ENCODE peak calls at places on chromosome 18, in five cellular contexts. One of them, this sample, is unnamed.

GRCh38 chr18:54671291-54671881 is 80.3 kb downstream of the DYNAP start:
- DNase-seq in transverse colon: no peak
- DNase-seq in RWPE1: peak; percentile 5
- DNase-seq in aorta: no peak
- DNase-seq in HCT116: peak; percentile 24
- DNase-seq in this sample: no peak

GRCh38 chr18:76447268-76447890 is 47.7 kb downstream of the ZNF516 start:
- DNase-seq in transverse colon: no peak
- DNase-seq in RWPE1: no peak
- DNase-seq in aorta: no peak
- DNase-seq in HCT116: no peak
- DNase-seq in this sample: no peak

GRCh38 chr18:58611471-58612131 is 17.3 kb downstream of the ALPK2 start:
- DNase-seq in transverse colon: no peak
- DNase-seq in RWPE1: no peak
- DNase-seq in aorta: no peak
- DNase-seq in HCT116: no peak
- DNase-seq in this sample: no peak

GRCh38 chr18:36294031-36294430 is 3.5 kb upstream of the FHOD3 start:
- DNase-seq in transverse colon: no peak
- DNase-seq in RWPE1: no peak
- DNase-seq in aorta: no peak
- DNase-seq in HCT116: no peak
- DNase-seq in this sample: no peak

GRCh38 chr18:58952871-58953270 is 88.2 kb downstream of the ZNF532 start:
- DNase-seq in transverse colon: no peak
- DNase-seq in RWPE1: no peak
- DNase-seq in aorta: no peak
- DNase-seq in HCT116: no peak
- DNase-seq in this sample: no peak

GRCh38 chr18:48613589-48613988 is 74.8 kb downstream of the CTIF start:
- DNase-seq in transverse colon: peak; percentile 25
- DNase-seq in RWPE1: no peak
- DNase-seq in aorta: peak; percentile 76
- DNase-seq in HCT116: no peak
- DNase-seq in this sample: peak; percentile 35

GRCh38 chr18:78430171-78430857 is 549.3 kb upstream of the SALL3 start:
- DNase-seq in transverse colon: no peak
- DNase-seq in RWPE1: no peak
- DNase-seq in aorta: no peak
- DNase-seq in HCT116: no peak
- DNase-seq in this sample: no peak

GRCh38 chr18:47411159-47411558 is 159.7 kb upstream of the SKOR2 start:
- DNase-seq in transverse colon: no peak
- DNase-seq in RWPE1: no peak
- DNase-seq in aorta: no peak
- DNase-seq in HCT116: no peak
- DNase-seq in this sample: no peak

GRCh38 chr18:47566809-47567208 is 315.3 kb upstream of the SKOR2 start:
- DNase-seq in transverse colon: no peak
- DNase-seq in RWPE1: no peak
- DNase-seq in aorta: no peak
- DNase-seq in HCT116: no peak
- DNase-seq in this sample: no peak

GRCh38 chr18:37544196-37544595 is 21.4 kb downstream of the CELF4 start:
- DNase-seq in transverse colon: no peak
- DNase-seq in RWPE1: no peak
- DNase-seq in aorta: no peak
- DNase-seq in HCT116: no peak
- DNase-seq in this sample: no peak

GRCh38 chr18:45690975-45691815 is 32.8 kb upstream of the SLC14A1 start:
- DNase-seq in transverse colon: peak; percentile 79
- DNase-seq in RWPE1: peak; percentile 30
- DNase-seq in aorta: peak; percentile 87
- DNase-seq in HCT116: peak; percentile 62
- DNase-seq in this sample: peak; percentile 85

GRCh38 chr18:56747032-56747658 is 96.0 kb downstream of the WDR7 start:
- DNase-seq in transverse colon: no peak
- DNase-seq in RWPE1: no peak
- DNase-seq in aorta: no peak
- DNase-seq in HCT116: no peak
- DNase-seq in this sample: no peak

GRCh38 chr18:54112356-54112755 is 112.1 kb downstream of the MBD2 start:
- DNase-seq in transverse colon: no peak
- DNase-seq in RWPE1: no peak
- DNase-seq in aorta: no peak
- DNase-seq in HCT116: no peak
- DNase-seq in this sample: no peak

GRCh38 chr18:31497711-31498449 is at the start of gene DSG2:
- DNase-seq in transverse colon: peak; percentile 92
- DNase-seq in RWPE1: peak; percentile 77
- DNase-seq in aorta: no peak
- DNase-seq in HCT116: no peak
- DNase-seq in this sample: no peak

GRCh38 chr18:31499157-31499524 is 1.2 kb downstream of the DSG2 start:
- DNase-seq in transverse colon: no peak
- DNase-seq in RWPE1: no peak
- DNase-seq in aorta: no peak
- DNase-seq in HCT116: no peak
- DNase-seq in this sample: no peak

GRCh38 chr18:31498450-31499156 is 626 bp downstream of the DSG2 start:
- DNase-seq in transverse colon: peak; percentile 52
- DNase-seq in RWPE1: no peak
- DNase-seq in aorta: no peak
- DNase-seq in HCT116: no peak
- DNase-seq in this sample: no peak

GRCh38 chr18:31503011-31503410 is 5.0 kb downstream of the DSG2 start:
- DNase-seq in transverse colon: no peak
- DNase-seq in RWPE1: no peak
- DNase-seq in aorta: no peak
- DNase-seq in HCT116: no peak
- DNase-seq in this sample: no peak

GRCh38 chr18:31500161-31500688 is 2.2 kb downstream of the DSG2 start:
- DNase-seq in transverse colon: peak; percentile 42
- DNase-seq in RWPE1: no peak
- DNase-seq in aorta: no peak
- DNase-seq in HCT116: no peak
- DNase-seq in this sample: no peak
- H3K27ac ChIP-seq in transverse colon: peak overlapping the region; percentile 89
- H3K27ac ChIP-seq in RWPE1: peak overlapping the region; percentile 22
- H3K27ac ChIP-seq in aorta: no peak overlapping the region
- H3K27ac ChIP-seq in HCT116: no peak overlapping the region
- H3K27ac ChIP-seq in this sample: no peak overlapping the region

DNA sequence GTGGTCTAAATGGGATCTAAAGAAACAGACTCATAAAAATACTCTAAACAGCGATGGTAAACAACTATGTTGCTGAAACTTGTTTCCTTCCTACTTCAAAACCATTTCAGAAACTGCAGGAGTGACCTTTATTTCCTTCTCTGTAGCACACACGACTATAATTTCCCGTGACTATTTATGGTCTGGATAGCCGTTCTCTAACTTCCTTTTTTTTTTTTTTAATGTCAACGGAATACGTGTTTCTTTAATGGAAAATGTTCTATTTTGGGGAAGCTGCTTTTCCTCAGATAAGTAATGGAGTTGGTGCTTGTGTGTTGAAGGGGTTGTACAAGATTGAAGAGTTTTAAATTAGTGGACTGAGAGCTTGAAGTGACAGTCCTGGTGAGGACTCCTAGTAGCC is 224.1 kb downstream of the PHLPP1 start:
- DNase-seq in transverse colon: no peak
- DNase-seq in RWPE1: no peak
- DNase-seq in aorta: no peak
- DNase-seq in HCT116: no peak
- DNase-seq in this sample: no peak
- H3K27ac ChIP-seq in transverse colon: peak overlapping the region; percentile 7
- H3K27ac ChIP-seq in RWPE1: no peak overlapping the region
- H3K27ac ChIP-seq in aorta: peak overlapping the region; percentile 61
- H3K27ac ChIP-seq in HCT116: no peak overlapping the region
- H3K27ac ChIP-seq in this sample: no peak overlapping the region

GRCh38 chr18:24465491-24465890 is 5.1 kb downstream of the HRH4 start:
- DNase-seq in transverse colon: no peak
- DNase-seq in RWPE1: no peak
- DNase-seq in aorta: no peak
- DNase-seq in HCT116: no peak
- DNase-seq in this sample: no peak
- H3K27ac ChIP-seq in transverse colon: no peak overlapping the region
- H3K27ac ChIP-seq in RWPE1: no peak overlapping the region
- H3K27ac ChIP-seq in aorta: no peak overlapping the region
- H3K27ac ChIP-seq in HCT116: no peak overlapping the region
- H3K27ac ChIP-seq in this sample: no peak overlapping the region

GRCh38 chr18:26561769-26562168 is 13.4 kb upstream of the KCTD1 start:
- DNase-seq in transverse colon: no peak
- DNase-seq in RWPE1: no peak
- DNase-seq in aorta: no peak
- DNase-seq in HCT116: no peak
- DNase-seq in this sample: no peak

GRCh38 chr18:26553943-26554342 is 5.6 kb upstream of the KCTD1 start:
- DNase-seq in transverse colon: no peak
- DNase-seq in RWPE1: no peak
- DNase-seq in aorta: no peak
- DNase-seq in HCT116: no peak
- DNase-seq in this sample: no peak

GRCh38 chr18:26556573-26556972 is 8.2 kb upstream of the KCTD1 start:
- DNase-seq in transverse colon: no peak
- DNase-seq in RWPE1: no peak
- DNase-seq in aorta: no peak
- DNase-seq in HCT116: no peak
- DNase-seq in this sample: no peak

GRCh38 chr18:26551217-26551708 is 2.9 kb upstream of the KCTD1 start:
- DNase-seq in transverse colon: no peak
- DNase-seq in RWPE1: no peak
- DNase-seq in aorta: no peak
- DNase-seq in HCT116: no peak
- DNase-seq in this sample: no peak

GRCh38 chr18:26555804-26556553 is 7.6 kb upstream of the KCTD1 start:
- DNase-seq in transverse colon: no peak
- DNase-seq in RWPE1: no peak
- DNase-seq in aorta: no peak
- DNase-seq in HCT116: no peak
- DNase-seq in this sample: no peak
- H3K27ac ChIP-seq in transverse colon: no peak overlapping the region
- H3K27ac ChIP-seq in RWPE1: no peak overlapping the region
- H3K27ac ChIP-seq in aorta: no peak overlapping the region
- H3K27ac ChIP-seq in HCT116: no peak overlapping the region
- H3K27ac ChIP-seq in this sample: no peak overlapping the region

GRCh38 chr18:10131783-10132381 is 218.1 kb downstream of the VAPA start:
- DNase-seq in transverse colon: no peak
- DNase-seq in RWPE1: no peak
- DNase-seq in aorta: no peak
- DNase-seq in HCT116: no peak
- DNase-seq in this sample: no peak

GRCh38 chr18:10138719-10139118 is 224.9 kb downstream of the VAPA start:
- DNase-seq in transverse colon: no peak
- DNase-seq in RWPE1: no peak
- DNase-seq in aorta: no peak
- DNase-seq in HCT116: no peak
- DNase-seq in this sample: no peak

GRCh38 chr18:10134204-10134603 is 220.4 kb downstream of the VAPA start:
- DNase-seq in transverse colon: no peak
- DNase-seq in RWPE1: no peak
- DNase-seq in aorta: no peak
- DNase-seq in HCT116: no peak
- DNase-seq in this sample: no peak

GRCh38 chr18:10133516-10133915 is 219.7 kb downstream of the VAPA start:
- DNase-seq in transverse colon: no peak
- DNase-seq in RWPE1: no peak
- DNase-seq in aorta: no peak
- DNase-seq in HCT116: no peak
- DNase-seq in this sample: no peak

GRCh38 chr18:10135302-10135926 is 221.6 kb downstream of the VAPA start:
- DNase-seq in transverse colon: no peak
- DNase-seq in RWPE1: no peak
- DNase-seq in aorta: no peak
- DNase-seq in HCT116: no peak
- DNase-seq in this sample: no peak
- H3K27ac ChIP-seq in transverse colon: no peak overlapping the region
- H3K27ac ChIP-seq in RWPE1: no peak overlapping the region
- H3K27ac ChIP-seq in aorta: no peak overlapping the region
- H3K27ac ChIP-seq in HCT116: no peak overlapping the region
- H3K27ac ChIP-seq in this sample: no peak overlapping the region

GRCh38 chr18:23209796-23210195 is 74.5 kb downstream of the CABLES1 start:
- DNase-seq in transverse colon: no peak
- DNase-seq in RWPE1: no peak
- DNase-seq in aorta: no peak
- DNase-seq in HCT116: no peak
- DNase-seq in this sample: no peak

GRCh38 chr18:23209031-23209430 is 73.7 kb downstream of the CABLES1 start:
- DNase-seq in transverse colon: no peak
- DNase-seq in RWPE1: no peak
- DNase-seq in aorta: no peak
- DNase-seq in HCT116: no peak
- DNase-seq in this sample: no peak

GRCh38 chr18:23207191-23207955 is 72.1 kb downstream of the CABLES1 start:
- DNase-seq in transverse colon: no peak
- DNase-seq in RWPE1: no peak
- DNase-seq in aorta: no peak
- DNase-seq in HCT116: peak; percentile 8
- DNase-seq in this sample: no peak

GRCh38 chr18:23207994-23208393 is 72.7 kb downstream of the CABLES1 start:
- DNase-seq in transverse colon: no peak
- DNase-seq in RWPE1: no peak
- DNase-seq in aorta: no peak
- DNase-seq in HCT116: no peak
- DNase-seq in this sample: no peak

DNA sequence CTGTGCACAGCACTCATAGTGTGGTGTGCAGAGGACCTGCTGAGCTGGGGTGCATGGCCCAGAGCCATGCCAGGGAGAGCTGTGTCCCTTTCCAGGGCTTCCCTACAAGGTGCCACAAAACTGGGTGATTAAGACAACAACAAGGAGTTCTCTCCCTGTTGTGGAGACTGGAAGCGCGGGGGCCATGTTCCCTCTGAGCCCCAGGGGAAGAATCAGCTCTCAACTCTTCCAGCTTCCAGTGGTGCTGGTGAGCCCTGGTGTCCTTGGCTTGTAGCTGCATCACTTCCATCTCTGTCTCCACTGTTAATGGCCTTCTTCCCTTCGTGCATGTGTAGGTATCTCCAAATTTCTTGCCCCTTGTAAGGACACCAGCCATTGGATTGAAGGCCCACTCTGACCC is 73.3 kb downstream of the CABLES1 start:
- DNase-seq in transverse colon: no peak
- DNase-seq in RWPE1: no peak
- DNase-seq in aorta: no peak
- DNase-seq in HCT116: no peak
- DNase-seq in this sample: no peak
- H3K27ac ChIP-seq in transverse colon: no peak overlapping the region
- H3K27ac ChIP-seq in RWPE1: no peak overlapping the region
- H3K27ac ChIP-seq in aorta: no peak overlapping the region
- H3K27ac ChIP-seq in HCT116: no peak overlapping the region
- H3K27ac ChIP-seq in this sample: peak overlapping the region; percentile 93

DNA sequence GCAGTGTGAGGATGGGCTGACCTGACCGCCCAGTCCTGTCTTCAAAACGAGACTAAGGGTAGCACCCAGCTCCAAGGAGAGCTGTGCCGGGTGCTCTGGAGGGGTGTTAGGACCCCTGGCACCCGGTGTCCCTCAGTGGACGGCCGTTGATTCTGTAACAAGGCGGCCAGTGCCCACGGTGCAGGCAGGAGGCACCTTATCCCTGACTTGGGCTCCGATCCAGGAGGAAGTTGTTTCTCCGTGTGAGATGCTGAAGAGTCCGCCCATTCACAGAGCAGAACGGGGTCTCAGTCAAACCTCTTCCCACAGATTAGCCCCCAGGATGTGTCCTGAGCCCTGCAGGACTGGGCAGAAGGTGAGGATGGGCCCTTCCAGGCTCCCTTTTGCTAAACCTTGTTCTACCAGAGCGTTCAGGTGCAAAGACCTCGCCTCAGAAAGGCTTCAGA is 123.0 kb downstream of the NFATC1 start:
- DNase-seq in transverse colon: no peak
- DNase-seq in RWPE1: no peak
- DNase-seq in aorta: peak; percentile 19
- DNase-seq in HCT116: no peak
- DNase-seq in this sample: no peak
- H3K27ac ChIP-seq in transverse colon: no peak overlapping the region
- H3K27ac ChIP-seq in RWPE1: no peak overlapping the region
- H3K27ac ChIP-seq in aorta: no peak overlapping the region
- H3K27ac ChIP-seq in HCT116: no peak overlapping the region
- H3K27ac ChIP-seq in this sample: no peak overlapping the region